ENCODE peak calls at places on chromosome 2, in four cellular contexts. W is hepatocyte, A is neural progenitor cell, V is GM23248. Q is an unnamed sample.

GRCh38 chr2:216632952-216633615 is at the start of gene IGFBP2:
- DNase-seq in W (peak), A (peak), V (peak), Q (no peak)

GRCh38 chr2:120860579-120860922 is 124.9 kb downstream of the GLI2 start:
- DNase-seq in A (no peak), W (no peak), V (no peak), Q (no peak)

GRCh38 chr2:65453916-65454315 is 21.5 kb upstream of the SPRED2 start:
- DNase-seq in W (no peak), V (peak), A (no peak), Q (no peak)

GRCh38 chr2:120314656-120315366 is 31.1 kb upstream of the INHBB start:
- DNase-seq in A (no peak), W (no peak), V (no peak), Q (no peak)

GRCh38 chr2:231118122-231118942 is 6.5 kb downstream of the HTR2B start:
- DNase-seq in V (no peak), A (no peak), W (no peak), Q (no peak)

GRCh38 chr2:58436842-58437241 is 195.7 kb upstream of the FANCL start:
- DNase-seq in V (peak), W (peak), A (no peak), Q (no peak)

GRCh38 chr2:28898048-28898447 is 3.6 kb downstream of the WDR43 start:
- DNase-seq in V (no peak), W (no peak), A (no peak), Q (no peak)

GRCh38 chr2:9631976-9632700 is 1.3 kb upstream of the YWHAQ start:
- DNase-seq in A (peak), W (peak), V (no peak), Q (no peak)

GRCh38 chr2:44740678-44741077 is 200.8 kb upstream of the SIX3 start:
- DNase-seq in W (no peak), V (peak), A (no peak), Q (no peak)

GRCh38 chr2:171069286-171069956 is 91.3 kb downstream of the TLK1 start:
- DNase-seq in A (no peak), V (no peak), W (no peak), Q (no peak)

DNA sequence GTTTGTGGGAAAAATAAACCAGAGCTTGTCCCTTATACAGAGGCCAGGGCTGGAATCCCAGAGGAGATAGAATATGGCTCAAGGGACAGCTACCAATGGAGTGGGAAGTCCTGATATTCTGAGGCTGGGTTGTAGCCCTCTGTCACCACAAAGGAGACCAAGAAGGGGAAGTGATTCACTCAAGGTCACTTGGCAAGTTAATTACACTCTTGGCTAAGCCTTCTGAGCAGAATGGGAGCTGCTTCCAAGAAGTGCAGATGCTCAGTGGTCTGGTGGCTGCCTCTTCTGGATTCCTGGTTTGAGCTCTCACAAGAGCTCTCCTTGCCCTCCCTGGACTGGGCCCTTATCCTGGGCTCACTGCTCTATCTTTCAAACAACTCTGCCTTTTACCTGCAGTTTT is 168.1 kb downstream of the KCNS3 start:
- DNase-seq in W (no peak), V (peak), A (no peak), Q (no peak)
- H2AFZ ChIP-seq in W (no peak), V (no peak), A (no peak), Q (no peak)

DNA sequence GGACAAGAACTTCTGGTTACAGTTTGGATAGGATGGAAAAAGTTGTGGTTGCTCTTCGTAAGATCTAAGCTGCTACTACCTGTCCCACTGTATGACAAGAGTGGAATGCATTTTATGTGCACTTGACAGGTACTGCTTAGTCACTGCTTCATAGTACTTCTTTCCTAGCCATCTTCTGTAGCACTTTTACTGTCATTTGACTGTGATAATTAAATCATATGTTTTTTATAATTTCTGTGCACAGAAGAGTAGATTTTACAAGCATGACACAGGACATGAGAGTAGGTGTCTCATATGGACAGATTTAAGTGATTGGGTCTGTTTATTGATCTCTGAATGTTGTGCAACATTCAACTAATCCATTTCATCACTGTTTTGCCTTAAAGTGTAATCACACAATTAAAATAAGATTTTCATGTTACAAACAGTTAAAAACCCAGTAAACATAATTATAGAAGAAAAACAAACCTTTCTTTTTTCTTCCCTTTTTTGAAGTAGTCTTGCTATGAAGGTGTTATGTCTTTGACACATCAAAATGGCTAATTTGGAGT is 2.9 kb downstream of the SPATS2L start:
- DNase-seq in W (no peak), A (no peak), V (no peak), Q (no peak)
- H3K4me3 ChIP-seq in W (peak), A (no peak), V (peak), Q (no peak)

GRCh38 chr2:85963068-85963467 is 74.3 kb upstream of the ST3GAL5 start:
- DNase-seq in A (no peak), V (no peak), W (no peak), Q (no peak)
- H2AFZ ChIP-seq in A (no peak), V (no peak), W (no peak), Q (no peak)

GRCh38 chr2:6916736-6917070 is 509 bp upstream of the RNF144A start:
- DNase-seq in A (no peak), W (no peak), V (no peak), Q (no peak)
- H3K4me3 ChIP-seq in A (peak), W (peak), V (peak), Q (no peak)

DNA sequence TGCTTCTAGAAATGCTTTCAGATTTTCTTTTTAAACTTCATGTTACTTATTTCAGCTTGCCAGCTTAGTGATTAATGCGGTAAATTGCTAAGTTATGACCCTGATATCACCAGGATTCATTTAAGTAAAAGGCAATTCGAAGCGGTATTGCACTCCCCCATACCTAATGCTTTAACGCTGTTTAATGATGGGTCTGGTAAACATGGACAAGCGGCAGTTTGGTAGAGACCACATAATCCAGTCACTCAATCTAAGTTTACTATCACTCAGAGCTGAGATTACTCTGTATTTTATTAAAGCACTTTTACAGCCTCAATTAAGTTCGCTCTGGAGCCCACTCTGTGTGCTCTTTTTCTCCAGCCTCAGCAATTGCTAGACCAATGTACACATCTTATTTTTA is 118.2 kb upstream of the SCN7A start:
- DNase-seq in W (no peak), A (no peak), V (no peak), Q (no peak)
- H2AFZ ChIP-seq in W (no peak), A (no peak), V (no peak), Q (no peak)

DNA sequence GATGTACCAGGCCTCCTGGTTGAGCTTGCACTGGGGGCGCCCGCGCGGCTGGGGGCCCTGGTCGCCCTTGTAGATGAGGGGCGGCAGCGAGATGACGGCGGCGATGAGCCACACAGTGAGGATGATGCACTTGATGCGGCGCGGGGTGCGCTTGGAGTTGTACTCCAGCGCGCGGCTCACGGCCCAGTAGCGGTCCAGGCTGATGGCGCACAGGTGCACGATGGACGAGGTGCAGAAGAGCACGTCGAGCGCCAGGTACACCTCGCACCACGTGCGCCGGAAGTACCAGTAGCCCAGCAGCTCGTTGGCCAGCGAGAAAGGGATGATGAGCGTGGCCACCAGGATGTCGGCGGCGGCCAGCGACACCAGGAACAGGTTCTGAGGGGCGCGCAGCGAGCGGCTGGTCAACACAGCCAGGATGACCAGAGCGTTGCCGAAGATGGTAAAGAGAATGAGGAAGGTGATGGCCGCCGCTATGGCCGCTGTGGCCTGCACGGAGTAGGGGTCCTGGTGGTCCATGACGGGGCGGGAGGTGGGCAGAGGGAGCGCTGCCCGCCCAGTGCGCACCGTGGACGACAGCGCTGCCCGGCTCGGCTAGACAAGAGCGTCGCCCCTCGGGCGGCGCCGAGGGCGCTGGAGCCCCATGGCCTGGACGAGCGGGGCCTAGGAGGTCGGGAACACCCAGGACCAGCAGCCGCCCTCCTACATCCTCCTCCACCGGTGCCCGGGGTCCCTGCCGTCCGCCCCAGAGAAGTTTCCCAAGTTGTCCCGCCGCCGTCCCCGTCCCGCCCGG is 544 bp downstream of the ADRA2B start:
- DNase-seq in V (no peak), W (no peak), A (no peak), Q (no peak)
- H3K4me3 ChIP-seq in V (peak), W (peak), A (peak), Q (no peak)

GRCh38 chr2:74361327-74361726 is 18.1 kb upstream of the SLC4A5 start:
- DNase-seq in V (no peak), A (no peak), W (no peak), Q (no peak)
- H2AFZ ChIP-seq in V (no peak), A (no peak), W (no peak), Q (no peak)

DNA sequence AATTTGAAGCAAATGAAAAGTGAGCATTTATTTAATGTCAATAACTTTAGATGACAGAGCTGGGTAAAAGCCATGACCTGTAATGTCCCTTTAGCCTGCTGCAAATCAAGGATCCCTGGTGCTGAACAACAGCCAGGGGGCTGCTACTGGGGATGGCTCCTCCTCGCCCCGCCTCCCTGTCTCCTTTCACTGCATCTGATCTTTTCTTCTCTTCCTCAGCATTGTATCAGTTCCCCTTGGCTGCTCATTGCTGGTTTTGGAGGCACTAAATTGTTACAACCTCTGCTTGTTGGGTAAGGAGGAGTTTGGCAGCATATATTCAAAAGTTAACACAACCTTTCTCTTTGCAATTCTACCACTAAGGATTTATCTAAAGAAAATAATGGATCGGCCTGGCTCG is 236.3 kb upstream of the ID2 start:
- DNase-seq in W (no peak), V (no peak), A (peak), Q (peak)
- H3K4me3 ChIP-seq in W (no peak), V (no peak), A (no peak), Q (no peak)